ENCODE peak calls at places on chromosomes 6 and 20, in four cellular contexts. G is stomach; N is Peyer's patch; Q is naive thymus-derived CD4-positive, alpha-beta T cell. E is an unnamed sample.
A peak's percentile ranks its signal among the peaks of the same experiment; 100 is the strongest.

GRCh38 chr6:124961784-124962611 is at the start of gene RNF217:
- DNase-seq in G (peak; percentile 55), N (peak; percentile 66), Q (peak; percentile 8), E (no peak)

GRCh38 chr6:157405986-157406385 is 25.0 kb downstream of the ZDHHC14 start:
- DNase-seq in G (no peak), Q (no peak), N (no peak), E (no peak)

GRCh38 chr20:41232971-41233926 is 84.3 kb downstream of the ZHX3 start:
- DNase-seq in N (no peak), G (no peak), Q (no peak), E (no peak)

GRCh38 chr20:17542993-17543412 is 11.8 kb upstream of the BFSP1 start:
- DNase-seq in Q (no peak), N (no peak), G (no peak), E (no peak)

GRCh38 chr20:13708234-13708633 is 69.5 kb upstream of the TASP1 start:
- DNase-seq in G (no peak), N (no peak), Q (no peak), E (no peak)

GRCh38 chr6:24205020-24205492 is 79.0 kb downstream of the NRSN1 start:
- DNase-seq in G (no peak), N (no peak), Q (peak; percentile 3), E (no peak)

GRCh38 chr20:59794555-59794954 is 138.9 kb downstream of the SYCP2 start:
- DNase-seq in G (no peak), N (no peak), Q (no peak), E (no peak)

GRCh38 chr6:31497595-31498476 is at the start of gene MICB:
- DNase-seq in N (peak; percentile 88), Q (peak; percentile 75), G (peak; percentile 83), E (peak; percentile 87)

GRCh38 chr6:43093361-43094289 is 17.5 kb downstream of the PTK7 start:
- DNase-seq in Q (no peak), N (no peak), G (peak; percentile 34), E (no peak)

GRCh38 chr6:150243620-150244314 is 100.9 kb downstream of the PPP1R14C start:
- DNase-seq in N (no peak), Q (no peak), G (no peak), E (no peak)

GRCh38 chr6:139485742-139486475 is 111.5 kb upstream of the CITED2 start:
- DNase-seq in Q (no peak), N (no peak), G (no peak), E (no peak)

GRCh38 chr20:51871943-51872342 is 69.6 kb upstream of the SALL4 start:
- DNase-seq in N (no peak), G (no peak), Q (no peak), E (no peak)

GRCh38 chr6:90098637-90099036 is 198.0 kb downstream of the BACH2 start:
- DNase-seq in G (no peak), Q (no peak), N (no peak), E (no peak)

GRCh38 chr6:2194643-2195042 is 50.8 kb downstream of the GMDS start:
- DNase-seq in Q (no peak), G (no peak), N (no peak), E (no peak)

GRCh38 chr6:10404107-10404798 is 10.6 kb downstream of the TFAP2A start:
- DNase-seq in N (peak; percentile 89), Q (peak; percentile 83), G (peak; percentile 91), E (peak; percentile 68)

GRCh38 chr20:19907326-19908056 is 109.7 kb upstream of the NAA20 start:
- DNase-seq in G (no peak), N (no peak), Q (no peak), E (no peak)

GRCh38 chr6:53628354-53629119 is 37.0 kb downstream of the KLHL31 start:
- DNase-seq in N (no peak), G (no peak), Q (no peak), E (no peak)

GRCh38 chr6:154414021-154414813 is 57.6 kb upstream of the IPCEF1 start:
- DNase-seq in Q (no peak), N (no peak), G (no peak), E (no peak)

GRCh38 chr6:42368156-42368555 is 83.6 kb downstream of the TRERF1 start:
- DNase-seq in Q (no peak), N (no peak), G (no peak), E (peak; percentile 27)

GRCh38 chr6:41028618-41029486 is 10.2 kb downstream of the UNC5CL start:
- DNase-seq in G (no peak), Q (no peak), N (no peak), E (no peak)

GRCh38 chr6:41032830-41033229 is 6.2 kb downstream of the UNC5CL start:
- DNase-seq in N (no peak), G (no peak), Q (no peak), E (no peak)

GRCh38 chr6:41025966-41026365 is 13.1 kb downstream of the UNC5CL start:
- DNase-seq in Q (no peak), N (no peak), G (no peak), E (no peak)

GRCh38 chr6:41027251-41027650 is 11.8 kb downstream of the UNC5CL start:
- DNase-seq in N (no peak), G (no peak), Q (no peak), E (no peak)

GRCh38 chr6:41027799-41028617 is 11.0 kb downstream of the UNC5CL start:
- DNase-seq in N (peak; percentile 87), Q (peak; percentile 50), G (peak; percentile 92), E (peak; percentile 59)
- H3K9me3 ChIP-seq in N (no peaks in the 10 kb centered on the region), Q (no peaks in the 10 kb centered on the region), G (no peaks in the 10 kb centered on the region), E (no peaks in the 10 kb centered on the region)

GRCh38 chr20:32511358-32512046 is 73.6 kb downstream of the NOL4L start:
- DNase-seq in Q (no peak), G (no peak), N (no peak), E (no peak)

GRCh38 chr20:32509639-32510066 is 75.5 kb downstream of the NOL4L start:
- DNase-seq in N (no peak), Q (peak; percentile 81), G (no peak), E (peak; percentile 53)

GRCh38 chr20:32510120-32510600 is 75.0 kb downstream of the NOL4L start:
- DNase-seq in Q (no peak), G (no peak), N (no peak), E (no peak)

GRCh38 chr20:32512047-32512385 is 73.1 kb downstream of the NOL4L start:
- DNase-seq in G (no peak), Q (no peak), N (no peak), E (no peak)

GRCh38 chr20:32510601-32511357 is 74.4 kb downstream of the NOL4L start:
- DNase-seq in G (peak; percentile 58), N (no peak), Q (no peak), E (no peak)
- H3K27ac ChIP-seq in G (peak overlapping the region; percentile 20), N (no peak overlapping the region), Q (peak overlapping the region; percentile 84), E (peak overlapping the region; percentile 63)

GRCh38 chr6:99013661-99014458 is 66.1 kb upstream of the FBXL4 start:
- DNase-seq in G (no peak), Q (no peak), N (no peak), E (no peak)
- H3K4me3 ChIP-seq in G (no peak overlapping the region), Q (no peak overlapping the region), N (no peak overlapping the region), E (no peak overlapping the region)

GRCh38 chr20:90651-91050 is 3.2 kb downstream of the DEFB125 start:
- DNase-seq in Q (no peak), N (no peak), G (no peak), E (no peak)

GRCh38 chr20:95215-95614 is 7.7 kb downstream of the DEFB125 start:
- DNase-seq in Q (no peak), N (no peak), G (no peak), E (no peak)

GRCh38 chr20:93641-94040 is 6.2 kb downstream of the DEFB125 start:
- DNase-seq in G (no peak), Q (no peak), N (no peak), E (no peak)
- H3K9me3 ChIP-seq in G (peaks cover 18% of the 10 kb centered on the region), Q (no peaks in the 10 kb centered on the region), N (no peaks in the 10 kb centered on the region), E (no peaks in the 10 kb centered on the region)

GRCh38 chr6:144390886-144391285 is 105.8 kb downstream of the UTRN start:
- DNase-seq in N (no peak), G (no peak), Q (no peak), E (no peak)

GRCh38 chr6:144395835-144396234 is 110.7 kb downstream of the UTRN start:
- DNase-seq in G (no peak), N (no peak), Q (no peak), E (no peak)

GRCh38 chr6:144397141-144397540 is 112.0 kb downstream of the UTRN start:
- DNase-seq in Q (no peak), G (no peak), N (no peak), E (no peak)

GRCh38 chr6:144395014-144395413 is 109.9 kb downstream of the UTRN start:
- DNase-seq in N (no peak), G (no peak), Q (no peak), E (no peak)

DNA sequence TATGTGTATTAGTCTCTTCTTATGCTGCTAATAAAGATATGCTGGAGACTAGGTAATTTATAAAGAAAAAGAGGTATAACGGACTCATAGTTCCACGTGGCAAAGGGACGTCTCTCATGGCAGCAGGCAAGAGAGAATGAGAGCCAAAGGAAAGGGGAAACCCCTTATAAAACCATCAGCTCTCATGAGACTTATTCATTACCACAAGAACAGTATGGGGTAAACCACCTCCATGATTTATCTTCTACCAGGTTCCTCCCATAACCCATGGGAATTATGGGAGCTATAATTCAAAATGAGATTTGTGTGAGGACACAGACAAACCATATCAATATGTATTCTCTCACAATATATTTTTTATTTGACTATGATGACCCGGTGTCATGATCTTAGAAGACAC is 109.1 kb downstream of the UTRN start:
- DNase-seq in Q (no peak), N (no peak), G (no peak), E (no peak)
- H3K27ac ChIP-seq in Q (no peak overlapping the region), N (no peak overlapping the region), G (no peak overlapping the region), E (no peak overlapping the region)

GRCh38 chr6:136035378-136036070 is 184.0 kb downstream of the PDE7B start:
- DNase-seq in G (no peak), N (no peak), Q (no peak), E (no peak)
- H3K4me3 ChIP-seq in G (no peak overlapping the region), N (no peak overlapping the region), Q (no peak overlapping the region), E (no peak overlapping the region)

GRCh38 chr20:45949542-45950329 is 15.3 kb downstream of the PCIF1 start:
- DNase-seq in G (no peak), N (no peak), Q (no peak), E (no peak)
- H3K9me3 ChIP-seq in G (no peaks in the 10 kb centered on the region), N (no peaks in the 10 kb centered on the region), Q (no peaks in the 10 kb centered on the region), E (no peaks in the 10 kb centered on the region)

GRCh38 chr6:107290491-107290890 is 168.9 kb downstream of the PDSS2 start:
- DNase-seq in Q (no peak), N (no peak), G (no peak), E (no peak)
- H3K27ac ChIP-seq in Q (no peak overlapping the region), N (no peak overlapping the region), G (no peak overlapping the region), E (no peak overlapping the region)

GRCh38 chr6:116253505-116254296 is at the start of gene TSPYL4:
- DNase-seq in G (peak; percentile 94), N (peak; percentile 90), Q (peak; percentile 90), E (peak; percentile 91)

GRCh38 chr6:116255246-116255800 is 1.4 kb upstream of the TSPYL4 start:
- DNase-seq in G (no peak), N (no peak), Q (no peak), E (no peak)

GRCh38 chr6:116254297-116254724 is 436 bp upstream of the TSPYL4 start:
- DNase-seq in N (no peak), Q (no peak), G (no peak), E (no peak)

GRCh38 chr6:116258520-116258919 is 4.6 kb upstream of the TSPYL4 start:
- DNase-seq in Q (no peak), G (no peak), N (no peak), E (no peak)

GRCh38 chr6:116256694-116257093 is 2.8 kb upstream of the TSPYL4 start:
- DNase-seq in G (no peak), N (no peak), Q (no peak), E (no peak)
- H3K4me3 ChIP-seq in G (no peak overlapping the region), N (no peak overlapping the region), Q (no peak overlapping the region), E (no peak overlapping the region)

E was measured in effector memory CD4-positive, alpha-beta T cell.